ENCODE peak calls at places on chromosome 3, in six cellular contexts. V is neural progenitor cell; R is activated T-helper 9 cell treated with anti-CD3 and anti-CD28 coated beads, Interleukin-2, amount 50 U/mL, for 16 hours; K is amniotic stem cell; P is AG10803; U is LoVo. T is an unnamed sample.
A peak's percentile ranks its signal among the peaks of the same experiment; 100 is the strongest.

GRCh38 chr3:73324203-73325155 is 263.0 kb downstream of the EBLN2 start:
- DNase-seq in U (no peak), R (no peak), V (no peak), K (no peak), P (peak; percentile 94), T (no peak)

GRCh38 chr3:58059349-58060321 is 51.4 kb downstream of the FLNB start:
- DNase-seq in R (no peak), U (no peak), P (peak; percentile 94), V (no peak), K (peak; percentile 73), T (no peak)

GRCh38 chr3:111846717-111847116 is 12.3 kb upstream of the PHLDB2 start:
- DNase-seq in K (no peak), R (no peak), P (peak; percentile 93), U (no peak), V (no peak), T (no peak)

GRCh38 chr3:71120012-71120411 is 463.5 kb downstream of the FOXP1 start:
- DNase-seq in U (no peak), R (no peak), K (no peak), V (no peak), P (no peak), T (no peak)

GRCh38 chr3:79419222-79419621 is 348.6 kb downstream of the ROBO1 start:
- DNase-seq in K (no peak), P (no peak), R (no peak), U (no peak), V (no peak), T (no peak)

GRCh38 chr3:58323795-58324674 is 8.7 kb upstream of the PXK start:
- DNase-seq in V (no peak), P (no peak), R (no peak), U (no peak), K (no peak), T (no peak)

GRCh38 chr3:64248247-64248646 is 23.0 kb upstream of the PRICKLE2 start:
- DNase-seq in V (no peak), U (no peak), P (no peak), K (no peak), R (no peak), T (no peak)

GRCh38 chr3:123648696-123649405 is 64.0 kb upstream of the HACD2 start:
- DNase-seq in V (no peak), R (no peak), K (no peak), U (no peak), P (no peak), T (no peak)

GRCh38 chr3:4820296-4821121 is 158.7 kb upstream of the BHLHE40 start:
- DNase-seq in K (no peak), P (no peak), U (no peak), R (no peak), V (no peak), T (no peak)

GRCh38 chr3:138348950-138349739 is 766 bp downstream of the MRAS start:
- DNase-seq in K (no peak), V (peak; percentile 50), U (no peak), P (peak; percentile 37), R (no peak), T (no peak)

T was measured in neuronal stem cell.